ENCODE peak calls at places on chromosomes 11 and 22, in ten cellular contexts. M, D, O, S, E, C, L, T, V and H are unnamed samples.

GRCh38 chr11:126115820-126116319 is 53.2 kb upstream of the CDON start:
- DNase-seq in M (peak; percentile 95), D (peak; percentile 59), O (no peak), S (peak; percentile 63), E (peak; percentile 76), C (peak; percentile 81), L (no peak), T (no peak), V (peak; percentile 71), H (peak; percentile 29)

GRCh38 chr22:29765905-29766631 is 739 bp downstream of the ZMAT5 start:
- DNase-seq in M (no peak), D (no peak), O (no peak), S (no peak), E (peak; percentile 61), C (no peak), L (no peak), T (peak; percentile 4), V (no peak), H (no peak)

GRCh38 chr11:48063424-48063978 is 83.1 kb downstream of the PTPRJ start:
- DNase-seq in M (no peak), D (peak; percentile 95), O (no peak), S (no peak), E (no peak), C (peak; percentile 95), L (no peak), T (no peak), V (no peak), H (peak; percentile 83)

GRCh38 chr22:29217827-29218757 is 12.4 kb downstream of the EMID1 start:
- DNase-seq in M (no peak), D (no peak), O (no peak), S (no peak), E (no peak), C (no peak), L (peak; percentile 24), T (no peak), V (peak; percentile 48), H (no peak)

GRCh38 chr11:100593321-100593720 is 93.8 kb upstream of the ARHGAP42 start:
- DNase-seq in M (no peak), D (no peak), O (no peak), S (no peak), E (peak; percentile 98), C (no peak), L (no peak), T (no peak), V (no peak), H (no peak)

GRCh38 chr11:133818302-133818701 is 27.0 kb downstream of the SPATA19 start:
- DNase-seq in M (no peak), D (no peak), O (no peak), S (no peak), E (no peak), C (no peak), L (no peak), T (no peak), V (no peak), H (no peak)

GRCh38 chr11:68041617-68042218 is 2.9 kb downstream of the TCIRG1 start:
- DNase-seq in M (no peak), D (no peak), O (no peak), S (no peak), E (no peak), C (no peak), L (no peak), T (no peak), V (peak; percentile 23), H (no peak)

GRCh38 chr22:25068701-25069100 is 116.2 kb downstream of the KIAA1671 start:
- DNase-seq in M (no peak), D (no peak), O (peak; percentile 23), S (no peak), E (peak; percentile 64), C (no peak), L (no peak), T (no peak), V (peak; percentile 38), H (no peak)

GRCh38 chr11:13338437-13339069 is 61.0 kb downstream of the BMAL1 start:
- DNase-seq in M (no peak), D (peak; percentile 75), O (no peak), S (peak; percentile 13), E (no peak), C (peak; percentile 44), L (no peak), T (no peak), V (no peak), H (peak; percentile 83)

GRCh38 chr11:7628660-7629059 is 44.6 kb downstream of the CYB5R2 start:
- DNase-seq in M (no peak), D (no peak), O (no peak), S (no peak), E (no peak), C (no peak), L (no peak), T (no peak), V (no peak), H (no peak)

GRCh38 chr11:130243816-130244215 is 70.9 kb downstream of the ZBTB44 start:
- DNase-seq in M (no peak), D (no peak), O (no peak), S (no peak), E (no peak), C (no peak), L (no peak), T (no peak), V (no peak), H (no peak)

GRCh38 chr22:36435516-36436415 is 45.7 kb downstream of the TXN2 start:
- DNase-seq in M (no peak), D (no peak), O (peak; percentile 69), S (no peak), E (no peak), C (no peak), L (peak; percentile 70), T (peak; percentile 31), V (no peak), H (no peak)

GRCh38 chr22:46054091-46054877 is 77.3 kb upstream of the WNT7B start:
- DNase-seq in M (no peak), D (peak; percentile 79), O (no peak), S (no peak), E (no peak), C (peak; percentile 83), L (peak; percentile 60), T (no peak), V (peak; percentile 87), H (peak; percentile 71)

GRCh38 chr11:73426184-73426845 is 50.1 kb downstream of the RELT start:
- DNase-seq in M (no peak), D (no peak), O (no peak), S (no peak), E (no peak), C (peak; percentile 47), L (no peak), T (no peak), V (no peak), H (no peak)

GRCh38 chr22:17672417-17672991 is 33.9 kb downstream of the BCL2L13 start:
- DNase-seq in M (no peak), D (no peak), O (no peak), S (no peak), E (peak; percentile 27), C (no peak), L (no peak), T (no peak), V (no peak), H (no peak)

GRCh38 chr22:50436841-50437341 is 37.9 kb downstream of the SBF1 start:
- DNase-seq in M (no peak), D (no peak), O (no peak), S (no peak), E (no peak), C (no peak), L (no peak), T (no peak), V (peak; percentile 51), H (no peak)

GRCh38 chr11:110830344-110831141 is 118.3 kb upstream of the ARHGAP20 start:
- DNase-seq in M (no peak), D (no peak), O (no peak), S (no peak), E (no peak), C (no peak), L (peak; percentile 50), T (no peak), V (no peak), H (no peak)

GRCh38 chr11:87187930-87188329 is 150.2 kb downstream of the TMEM135 start:
- DNase-seq in M (no peak), D (no peak), O (no peak), S (no peak), E (no peak), C (no peak), L (no peak), T (no peak), V (no peak), H (no peak)

GRCh38 chr11:8767466-8768142 is 85.0 kb downstream of the RPL27A start:
- DNase-seq in M (no peak), D (peak; percentile 73), O (no peak), S (no peak), E (no peak), C (no peak), L (no peak), T (no peak), V (no peak), H (peak; percentile 84)

GRCh38 chr11:69388661-69389060 is 92.8 kb upstream of the LINC01488 start:
- DNase-seq in M (no peak), D (no peak), O (no peak), S (no peak), E (no peak), C (no peak), L (no peak), T (no peak), V (no peak), H (no peak)

GRCh38 chr11:123587559-123587958 is 66.9 kb downstream of the SCN3B start:
- DNase-seq in M (no peak), D (no peak), O (no peak), S (no peak), E (no peak), C (no peak), L (no peak), T (no peak), V (no peak), H (no peak)

GRCh38 chr22:23767673-23768548 is at the start of gene CHCHD10:
- DNase-seq in M (peak; percentile 42), D (peak; percentile 80), O (peak; percentile 67), S (no peak), E (peak; percentile 90), C (peak; percentile 83), L (peak; percentile 83), T (peak; percentile 70), V (peak; percentile 95), H (no peak)

GRCh38 chr22:41683616-41684015 is 5.1 kb downstream of the SNU13 start:
- DNase-seq in M (no peak), D (peak; percentile 82), O (no peak), S (no peak), E (no peak), C (no peak), L (no peak), T (no peak), V (no peak), H (no peak)

GRCh38 chr22:20156042-20156389 is 5.2 kb upstream of the CCDC188 start:
- DNase-seq in M (no peak), D (no peak), O (no peak), S (no peak), E (no peak), C (no peak), L (no peak), T (no peak), V (no peak), H (no peak)

GRCh38 chr11:22521226-22521625 is 104.4 kb downstream of the FANCF start:
- DNase-seq in M (no peak), D (no peak), O (no peak), S (no peak), E (peak; percentile 5), C (peak; percentile 9), L (no peak), T (no peak), V (no peak), H (peak; percentile 76)

GRCh38 chr11:72869845-72870244 is 55.6 kb downstream of the ATG16L2 start:
- DNase-seq in M (no peak), D (no peak), O (no peak), S (no peak), E (no peak), C (no peak), L (no peak), T (no peak), V (no peak), H (no peak)

GRCh38 chr11:27317751-27318150 is 45.3 kb downstream of the CCDC34 start:
- DNase-seq in M (no peak), D (peak; percentile 81), O (no peak), S (no peak), E (peak; percentile 7), C (peak; percentile 40), L (peak; percentile 13), T (no peak), V (no peak), H (peak; percentile 61)

GRCh38 chr11:76918941-76919386 is 58.2 kb downstream of the ACER3 start:
- DNase-seq in M (peak; percentile 49), D (peak; percentile 73), O (no peak), S (peak; percentile 20), E (peak; percentile 67), C (peak; percentile 78), L (peak; percentile 26), T (no peak), V (no peak), H (peak; percentile 34)